ENCODE peak calls at places on chromosomes 2 and 18, in seven cellular contexts. S, J, G, T, P, Q and U are unnamed samples. For H3K4me1, the result is how much of the 10 kb centered on the place peaks cover.

GRCh38 chr18:77044866-77045664 is 87.5 kb downstream of the MBP start:
- DNase-seq in S (no peak), J (no peak), G (no peak), T (no peak), P (no peak), Q (no peak), U (no peak)

GRCh38 chr18:43869451-43870008 is 592.2 kb upstream of the SYT4 start:
- DNase-seq in S (no peak), J (no peak), G (no peak), T (no peak), P (no peak), Q (no peak), U (no peak)

GRCh38 chr2:48714240-48714639 is 41.3 kb downstream of the LHCGR start:
- DNase-seq in S (no peak), J (no peak), G (no peak), T (no peak), P (no peak), Q (no peak), U (no peak)

GRCh38 chr2:52222128-52222527 is 1190.2 kb upstream of the NRXN1 start:
- DNase-seq in S (no peak), J (no peak), G (no peak), T (no peak), P (no peak), Q (no peak), U (no peak)

GRCh38 chr18:56258178-56258577 is 380.2 kb downstream of the TXNL1 start:
- DNase-seq in S (no peak), J (no peak), G (no peak), T (no peak), P (no peak), Q (no peak), U (no peak)

GRCh38 chr2:11458753-11459152 is 7.2 kb downstream of the E2F6 start:
- DNase-seq in S (no peak), J (no peak), G (no peak), T (no peak), P (no peak), Q (no peak), U (no peak)

GRCh38 chr18:51399491-51400122 is 202.1 kb upstream of the MEX3C start:
- DNase-seq in S (no peak), J (no peak), G (peak), T (no peak), P (no peak), Q (no peak), U (no peak)

GRCh38 chr2:175003875-175004729 is 1.1 kb downstream of the CHN1 start:
- DNase-seq in S (no peak), J (no peak), G (peak), T (peak), P (no peak), Q (no peak), U (no peak)

GRCh38 chr18:40976050-40976449 is 979.0 kb upstream of the PIK3C3 start:
- DNase-seq in S (no peak), J (no peak), G (no peak), T (no peak), P (no peak), Q (no peak), U (no peak)

GRCh38 chr2:10078704-10079191 is 1.5 kb downstream of the CYS1 start:
- DNase-seq in S (no peak), J (no peak), G (no peak), T (no peak), P (no peak), Q (no peak), U (no peak)

GRCh38 chr18:58870130-58870529 is 5.5 kb downstream of the ZNF532 start:
- DNase-seq in S (no peak), J (no peak), G (no peak), T (no peak), P (no peak), Q (no peak), U (no peak)

GRCh38 chr2:40197121-40197520 is 254.8 kb downstream of the SLC8A1 start:
- DNase-seq in S (no peak), J (no peak), G (no peak), T (no peak), P (no peak), Q (no peak), U (no peak)

GRCh38 chr2:151669585-151670081 is 64.6 kb downstream of the NEB start:
- DNase-seq in S (no peak), J (no peak), G (no peak), T (peak), P (no peak), Q (no peak), U (no peak)

GRCh38 chr2:217707116-217707742 is 295.6 kb downstream of the TNS1 start:
- DNase-seq in S (peak), J (peak), G (no peak), T (no peak), P (no peak), Q (no peak), U (no peak)

GRCh38 chr2:30511122-30512083 is 64.4 kb downstream of the LCLAT1 start:
- DNase-seq in S (peak), J (peak), G (peak), T (no peak), P (no peak), Q (no peak), U (no peak)

GRCh38 chr2:235665656-235666239 is 171.9 kb downstream of the AGAP1 start:
- DNase-seq in S (no peak), J (no peak), G (no peak), T (peak), P (no peak), Q (no peak), U (no peak)

GRCh38 chr18:58394607-58395425 is 234.1 kb downstream of the ALPK2 start:
- DNase-seq in S (no peak), J (no peak), G (no peak), T (no peak), P (no peak), Q (no peak), U (no peak)

GRCh38 chr2:191243154-191243553 is 2.0 kb upstream of the MYO1B start:
- DNase-seq in S (no peak), J (no peak), G (no peak), T (no peak), P (no peak), Q (no peak), U (no peak)

GRCh38 chr18:987325-988186 is 82.9 kb downstream of the ADCYAP1 start:
- DNase-seq in S (no peak), J (no peak), G (peak), T (no peak), P (no peak), Q (no peak), U (no peak)

GRCh38 chr2:127176371-127177311 is 43.5 kb downstream of the CYP27C1 start:
- DNase-seq in S (peak), J (peak), G (peak), T (peak), P (no peak), Q (no peak), U (no peak)

GRCh38 chr18:61388010-61388409 is 54.8 kb downstream of the CDH20 start:
- DNase-seq in S (no peak), J (peak), G (no peak), T (no peak), P (no peak), Q (no peak), U (no peak)

GRCh38 chr2:46001741-46002506 is 295.3 kb upstream of the EPAS1 start:
- DNase-seq in S (no peak), J (no peak), G (no peak), T (no peak), P (no peak), Q (no peak), U (no peak)

GRCh38 chr18:62183578-62184195 is 3.2 kb downstream of the PIGN start:
- DNase-seq in S (peak), J (no peak), G (no peak), T (peak), P (peak), Q (no peak), U (no peak)

GRCh38 chr2:74333175-74333574 is 10.0 kb downstream of the SLC4A5 start:
- DNase-seq in S (no peak), J (no peak), G (no peak), T (peak), P (no peak), Q (no peak), U (no peak)

GRCh38 chr2:106120432-106120831 is 73.7 kb downstream of the UXS1 start:
- DNase-seq in S (no peak), J (no peak), G (no peak), T (no peak), P (no peak), Q (no peak), U (no peak)

DNA sequence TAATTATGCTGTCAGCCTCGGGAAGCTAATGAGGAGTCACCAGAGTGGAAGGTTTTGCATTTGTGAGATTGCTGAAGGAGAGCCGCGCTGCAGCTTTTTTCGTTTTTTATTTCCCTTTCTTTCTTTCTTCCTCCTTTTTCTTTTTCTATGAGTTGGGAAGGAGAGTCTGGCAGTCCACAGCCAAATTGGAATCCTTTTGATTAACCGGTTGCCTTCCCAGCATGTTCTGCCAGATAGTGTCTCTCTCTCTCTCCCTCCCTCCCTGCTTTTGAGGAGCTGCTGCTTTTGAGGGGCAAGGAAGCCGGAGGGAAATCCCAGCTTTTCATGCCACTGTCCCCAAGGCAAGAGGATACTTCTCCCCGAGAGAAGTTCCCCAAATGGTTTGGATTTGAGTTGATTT is 82.1 kb downstream of the CDK15 start:
- DNase-seq in S (no peak), J (no peak), G (no peak), T (peak), P (no peak), Q (no peak), U (no peak)
- H3K4me3 ChIP-seq in S (no peak), J (peak), G (peak), T (peak), P (no peak), Q (no peak), U (no peak)

DNA sequence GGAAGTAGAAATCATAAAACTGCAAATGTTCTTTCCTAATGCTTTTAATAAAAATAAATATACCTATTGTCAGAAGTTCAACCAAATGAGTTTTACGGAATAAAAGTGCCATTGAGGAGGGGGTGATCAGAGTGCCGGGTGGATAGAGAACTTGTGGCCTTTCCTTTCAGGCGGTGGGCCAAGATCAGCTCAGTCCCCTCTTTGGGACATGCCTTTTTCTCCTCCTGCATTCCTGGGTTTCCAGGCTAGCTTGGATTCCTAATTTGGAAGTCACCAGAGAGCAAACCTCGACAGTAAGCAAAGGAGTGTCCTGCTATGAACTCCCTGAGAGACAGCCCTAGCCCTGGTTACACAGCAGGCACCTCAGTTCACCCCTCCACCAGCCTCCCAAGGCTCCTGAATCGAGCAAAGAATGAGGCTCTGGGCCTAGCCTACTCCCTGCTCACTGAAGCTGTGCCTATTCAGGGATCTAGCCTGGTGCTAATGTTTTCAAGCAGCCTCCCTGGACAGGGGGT is 66.8 kb upstream of the RMDN2 start:
- DNase-seq in S (no peak), J (peak), G (no peak), T (no peak), P (no peak), Q (no peak), U (no peak)
- H3K27ac ChIP-seq in S (peak), J (peak), G (peak), T (no peak), P (no peak), Q (peak), U (no peak)

DNA sequence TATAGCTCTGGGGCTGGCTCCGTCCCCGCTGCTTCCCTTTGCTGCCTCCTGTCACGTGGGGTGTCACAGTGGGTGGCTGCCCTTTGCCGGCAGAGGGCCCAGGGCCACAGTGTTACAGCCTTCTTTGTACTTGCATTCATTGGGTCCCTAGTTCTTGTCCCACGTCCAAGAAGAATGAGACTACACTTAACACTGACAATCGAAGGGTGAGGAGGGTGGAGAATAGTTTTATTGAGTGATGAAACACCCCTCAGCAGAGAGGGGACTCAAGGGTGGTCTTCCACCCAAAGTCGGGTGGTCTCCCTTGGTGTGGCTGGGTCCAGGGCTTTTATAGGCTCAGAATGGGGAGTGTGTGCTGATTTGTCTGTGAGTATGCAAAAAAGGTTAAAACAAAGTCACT is 1.9 kb downstream of the ATG4B start:
- DNase-seq in S (no peak), J (no peak), G (no peak), T (peak), P (no peak), Q (peak), U (no peak)
- H3K4me1 ChIP-seq in S (under half), J (under half), G (under half), T (under half), P (under half), Q (under half), U (under half)

DNA sequence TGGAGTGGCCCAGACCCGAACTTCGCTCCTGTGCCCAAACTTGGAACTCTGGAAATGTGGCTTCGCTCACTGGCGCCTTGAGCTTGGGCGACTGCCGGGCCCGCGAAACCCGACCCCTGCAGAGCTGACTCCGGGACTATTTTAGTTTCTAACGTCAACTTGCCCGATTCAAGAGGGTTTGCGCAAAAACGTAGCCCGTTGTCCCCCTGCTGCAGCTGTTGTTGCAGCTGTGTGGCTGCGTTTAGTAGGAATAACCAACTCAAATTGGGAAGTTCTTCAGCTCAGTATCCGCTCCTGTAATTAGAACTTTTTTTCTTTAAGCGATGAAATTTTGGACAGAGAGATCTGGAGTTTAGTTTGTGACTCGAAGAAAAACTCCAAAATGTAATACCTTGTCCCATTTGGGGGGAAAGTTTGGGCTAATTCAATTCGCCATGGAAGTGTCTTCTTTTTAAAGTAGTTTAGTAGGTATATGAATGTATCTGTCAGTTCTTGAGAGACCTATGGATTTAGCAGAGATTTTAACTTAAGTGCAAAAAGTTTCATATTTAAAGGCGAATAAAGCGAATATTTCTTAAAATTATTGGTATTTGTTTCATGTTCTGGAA is 565 bp downstream of the MYL12A start:
- DNase-seq in S (no peak), J (no peak), G (no peak), T (peak), P (no peak), Q (no peak), U (no peak)
- H3K4me3 ChIP-seq in S (peak), J (peak), G (peak), T (peak), P (peak), Q (peak), U (peak)

GRCh38 chr2:99342536-99342935 is 5.3 kb downstream of the EIF5B start:
- DNase-seq in S (no peak), J (no peak), G (no peak), T (no peak), P (no peak), Q (no peak), U (no peak)
- H3K27ac ChIP-seq in S (no peak), J (no peak), G (no peak), T (no peak), P (no peak), Q (no peak), U (no peak)

GRCh38 chr2:43302311-43303051 is 76.1 kb upstream of the ZFP36L2 start:
- DNase-seq in S (no peak), J (no peak), G (no peak), T (no peak), P (no peak), Q (no peak), U (no peak)

GRCh38 chr2:43300222-43300621 is 73.8 kb upstream of the ZFP36L2 start:
- DNase-seq in S (no peak), J (no peak), G (no peak), T (no peak), P (no peak), Q (no peak), U (no peak)

GRCh38 chr2:43298496-43298895 is 72.1 kb upstream of the ZFP36L2 start:
- DNase-seq in S (no peak), J (no peak), G (no peak), T (no peak), P (no peak), Q (no peak), U (no peak)

GRCh38 chr2:43303120-43303519 is 76.7 kb upstream of the ZFP36L2 start:
- DNase-seq in S (no peak), J (no peak), G (no peak), T (no peak), P (no peak), Q (no peak), U (no peak)

DNA sequence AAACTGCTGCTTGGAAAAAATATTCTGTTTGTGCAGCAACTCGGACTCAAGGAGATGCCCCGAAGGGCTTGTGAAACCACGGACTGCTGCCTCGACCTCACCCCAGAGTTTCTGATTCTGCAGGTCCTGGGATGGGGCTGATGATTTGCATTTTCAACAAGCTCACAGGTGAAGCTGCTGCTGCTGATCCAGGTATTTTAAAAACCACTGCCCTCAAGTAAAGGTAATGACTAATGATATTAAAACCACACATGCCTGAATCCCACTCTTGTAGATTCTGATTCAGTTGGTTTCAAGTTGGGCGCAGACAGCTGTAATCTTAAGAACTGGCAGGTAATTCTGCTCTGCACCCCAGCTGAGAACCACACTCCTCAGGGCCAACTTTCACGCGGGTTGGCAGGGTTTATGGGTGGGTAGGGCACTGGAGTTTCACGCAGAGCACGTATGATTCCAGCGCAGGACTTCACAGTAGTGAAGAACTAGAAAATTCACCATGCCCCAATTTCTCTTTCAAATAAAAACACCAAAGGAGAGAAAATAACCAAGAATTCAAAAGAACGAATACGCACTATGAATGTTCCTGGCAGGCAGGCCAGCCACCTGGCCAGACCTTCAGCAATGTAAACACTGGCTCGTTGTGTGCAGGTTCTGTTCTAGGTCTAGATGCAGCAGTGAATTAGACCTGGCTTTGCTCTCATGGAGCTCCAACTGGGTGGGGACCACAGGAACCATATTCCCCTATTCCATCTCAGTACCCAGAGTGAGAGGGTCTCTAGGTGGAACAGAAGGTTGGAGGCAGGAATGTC is 74.6 kb upstream of the ZFP36L2 start:
- DNase-seq in S (peak), J (no peak), G (no peak), T (no peak), P (no peak), Q (no peak), U (no peak)
- H3K4me1 ChIP-seq in S (under half), J (under half), G (under half), T (under half), P (under half), Q (under half), U (under half)

GRCh38 chr2:201795608-201796477 is 10.5 kb upstream of the CDK15 start:
- DNase-seq in S (no peak), J (no peak), G (no peak), T (peak), P (no peak), Q (no peak), U (no peak)

GRCh38 chr2:201794261-201794660 is 12.1 kb upstream of the CDK15 start:
- DNase-seq in S (no peak), J (no peak), G (no peak), T (no peak), P (no peak), Q (no peak), U (no peak)

GRCh38 chr2:201798252-201798918 is 8.0 kb upstream of the CDK15 start:
- DNase-seq in S (no peak), J (no peak), G (no peak), T (no peak), P (no peak), Q (no peak), U (no peak)

GRCh38 chr2:201796478-201796865 is 9.9 kb upstream of the CDK15 start:
- DNase-seq in S (no peak), J (no peak), G (no peak), T (no peak), P (no peak), Q (no peak), U (no peak)

GRCh38 chr2:201797175-201797840 is 9.0 kb upstream of the CDK15 start:
- DNase-seq in S (no peak), J (no peak), G (no peak), T (no peak), P (no peak), Q (no peak), U (no peak)
- H3K4me3 ChIP-seq in S (no peak), J (peak), G (no peak), T (no peak), P (no peak), Q (peak), U (no peak)